ENCODE peak calls at places on chromosome 21, in seven cellular contexts. One of them, this sample, is unnamed.
A peak's percentile ranks its signal among the peaks of the same experiment; 100 is the strongest.

GRCh38 chr21:34704119-34704518 is 35.3 kb downstream of the CLIC6 start:
- DNase-seq in A549: no peak
- DNase-seq in GM20000: no peak
- DNase-seq in fibroblast of pulmonary artery: peak; percentile 13
- DNase-seq in nephron progenitor cell: no peak
- DNase-seq in choroid plexus epithelial cell: no peak
- DNase-seq in stomach: no peak
- DNase-seq in this sample: no peak

GRCh38 chr21:42153746-42154145 is 65.2 kb upstream of the ABCG1 start:
- DNase-seq in choroid plexus epithelial cell: no peak
- DNase-seq in A549: no peak
- DNase-seq in nephron progenitor cell: no peak
- DNase-seq in GM20000: no peak
- DNase-seq in stomach: no peak
- DNase-seq in fibroblast of pulmonary artery: no peak
- DNase-seq in this sample: no peak

GRCh38 chr21:34693192-34693810 is 24.5 kb downstream of the CLIC6 start:
- DNase-seq in fibroblast of pulmonary artery: peak; percentile 83
- DNase-seq in choroid plexus epithelial cell: peak; percentile 80
- DNase-seq in A549: peak; percentile 28
- DNase-seq in GM20000: peak; percentile 65
- DNase-seq in stomach: peak; percentile 57
- DNase-seq in nephron progenitor cell: peak; percentile 42
- DNase-seq in this sample: peak; percentile 38

GRCh38 chr21:42277593-42277992 is 37.6 kb downstream of the TFF3 start:
- DNase-seq in nephron progenitor cell: no peak
- DNase-seq in GM20000: no peak
- DNase-seq in choroid plexus epithelial cell: no peak
- DNase-seq in A549: no peak
- DNase-seq in stomach: no peak
- DNase-seq in fibroblast of pulmonary artery: no peak
- DNase-seq in this sample: no peak

GRCh38 chr21:26794597-26795397 is 50.4 kb downstream of the ADAMTS1 start:
- DNase-seq in fibroblast of pulmonary artery: no peak
- DNase-seq in choroid plexus epithelial cell: peak; percentile 43
- DNase-seq in GM20000: no peak
- DNase-seq in stomach: no peak
- DNase-seq in A549: no peak
- DNase-seq in nephron progenitor cell: no peak
- DNase-seq in this sample: no peak

GRCh38 chr21:28771790-28772501 is 220.7 kb downstream of the LTN1 start:
- DNase-seq in nephron progenitor cell: no peak
- DNase-seq in A549: no peak
- DNase-seq in stomach: no peak
- DNase-seq in GM20000: no peak
- DNase-seq in fibroblast of pulmonary artery: peak; percentile 64
- DNase-seq in choroid plexus epithelial cell: peak; percentile 93
- DNase-seq in this sample: no peak

GRCh38 chr21:14923468-14923867 is 141.3 kb downstream of the NRIP1 start:
- DNase-seq in A549: no peak
- DNase-seq in choroid plexus epithelial cell: peak; percentile 47
- DNase-seq in GM20000: no peak
- DNase-seq in fibroblast of pulmonary artery: peak; percentile 20
- DNase-seq in nephron progenitor cell: no peak
- DNase-seq in stomach: no peak
- DNase-seq in this sample: no peak

GRCh38 chr21:37073417-37074194 is 552 bp downstream of the TTC3 start:
- DNase-seq in nephron progenitor cell: peak; percentile 48
- DNase-seq in A549: no peak
- DNase-seq in fibroblast of pulmonary artery: peak; percentile 51
- DNase-seq in stomach: peak; percentile 53
- DNase-seq in choroid plexus epithelial cell: peak; percentile 37
- DNase-seq in GM20000: peak; percentile 49
- DNase-seq in this sample: no peak

GRCh38 chr21:16578912-16579311 is 849.1 kb downstream of the USP25 start:
- DNase-seq in stomach: no peak
- DNase-seq in choroid plexus epithelial cell: peak; percentile 36
- DNase-seq in A549: no peak
- DNase-seq in GM20000: no peak
- DNase-seq in nephron progenitor cell: no peak
- DNase-seq in fibroblast of pulmonary artery: peak; percentile 31
- DNase-seq in this sample: no peak

GRCh38 chr21:36422279-36423098 is 37.3 kb downstream of the CHAF1B start:
- DNase-seq in nephron progenitor cell: peak; percentile 66
- DNase-seq in A549: peak; percentile 54
- DNase-seq in fibroblast of pulmonary artery: peak; percentile 81
- DNase-seq in choroid plexus epithelial cell: peak; percentile 74
- DNase-seq in GM20000: peak; percentile 62
- DNase-seq in stomach: peak; percentile 66
- DNase-seq in this sample: peak; percentile 71

GRCh38 chr21:32155226-32155625 is 123.6 kb downstream of the MIS18A start:
- DNase-seq in nephron progenitor cell: no peak
- DNase-seq in choroid plexus epithelial cell: no peak
- DNase-seq in fibroblast of pulmonary artery: no peak
- DNase-seq in A549: no peak
- DNase-seq in GM20000: no peak
- DNase-seq in stomach: no peak
- DNase-seq in this sample: no peak

DNA sequence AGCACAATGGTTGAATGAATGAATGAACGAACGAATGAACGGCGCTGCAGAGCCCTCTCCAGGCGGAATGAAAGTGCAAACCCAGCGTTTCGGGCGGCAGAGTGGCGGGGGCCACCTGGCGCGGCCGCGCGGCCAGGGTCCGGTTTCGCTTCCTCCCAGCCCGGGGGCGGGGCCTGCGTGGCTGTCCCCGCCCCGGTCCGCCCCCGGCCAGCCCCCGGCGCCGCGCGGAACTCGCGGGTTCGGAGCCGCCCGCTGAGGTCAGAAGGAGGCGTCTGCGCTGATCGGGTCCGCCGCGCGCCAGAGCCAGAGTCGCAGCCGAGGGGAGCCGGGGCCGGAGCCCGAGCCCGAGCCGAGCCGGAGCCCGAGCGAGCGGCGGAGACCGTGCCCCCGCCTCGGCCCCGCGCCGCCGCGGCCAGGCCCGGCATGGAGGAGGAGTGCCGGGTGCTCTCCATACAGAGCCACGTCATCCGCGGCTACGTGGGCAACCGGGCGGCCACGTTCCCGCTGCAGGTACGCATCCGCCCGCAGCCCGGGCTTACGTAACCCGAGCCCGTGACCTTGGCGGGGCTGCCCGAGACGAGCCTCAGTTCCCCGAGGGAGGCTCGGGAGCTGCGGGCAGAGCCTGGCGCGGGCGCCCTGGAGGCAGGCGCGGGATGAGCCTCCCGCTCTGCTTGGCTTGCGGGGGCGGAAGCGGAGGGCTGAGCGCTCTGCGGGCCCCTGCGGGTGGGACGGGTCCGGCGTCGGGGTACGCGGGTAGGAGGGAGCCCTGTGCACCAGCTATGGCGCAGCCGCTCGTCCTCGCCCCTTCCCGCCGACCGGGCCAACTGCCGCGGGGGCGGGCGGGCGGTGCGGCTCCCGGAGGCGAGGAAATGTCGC is at the start of gene PDXK:
- DNase-seq in stomach: peak; percentile 92
- DNase-seq in GM20000: peak; percentile 96
- DNase-seq in nephron progenitor cell: peak; percentile 89
- DNase-seq in A549: peak; percentile 38
- DNase-seq in choroid plexus epithelial cell: peak; percentile 86
- DNase-seq in fibroblast of pulmonary artery: peak; percentile 78
- DNase-seq in this sample: peak; percentile 85
- TF ChIP-seq CTCF in stomach: no peak
- TF ChIP-seq CTCF in GM20000: no peak
- TF ChIP-seq CTCF in nephron progenitor cell: no peak
- TF ChIP-seq CTCF in A549: peak; percentile 14
- TF ChIP-seq CTCF in choroid plexus epithelial cell: peak; percentile 12
- TF ChIP-seq CTCF in fibroblast of pulmonary artery: no peak
- TF ChIP-seq CTCF in this sample: no peak

DNA sequence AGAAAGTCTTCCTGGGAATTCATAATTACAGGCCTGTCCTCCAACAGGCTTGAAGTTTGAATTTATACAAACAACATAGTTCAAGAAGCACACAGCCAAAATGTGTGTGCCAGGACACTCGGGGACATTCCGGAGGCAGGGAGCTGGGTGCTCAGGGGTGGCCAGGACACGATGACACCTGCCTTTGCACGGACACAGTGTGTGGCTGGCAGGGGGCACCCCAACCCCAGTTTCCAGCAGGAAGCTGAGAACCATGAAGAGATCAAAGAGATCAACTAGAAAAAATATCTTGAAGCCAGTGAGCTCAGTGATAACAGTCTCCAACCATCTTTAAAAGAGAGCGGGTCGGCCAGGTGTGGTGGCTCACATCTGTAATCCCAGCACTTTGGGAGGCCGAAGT is 32.5 kb upstream of the TRAPPC10 start:
- DNase-seq in choroid plexus epithelial cell: peak; percentile 14
- DNase-seq in A549: no peak
- DNase-seq in nephron progenitor cell: no peak
- DNase-seq in fibroblast of pulmonary artery: no peak
- DNase-seq in stomach: no peak
- DNase-seq in GM20000: no peak
- DNase-seq in this sample: no peak
- TF ChIP-seq CTCF in choroid plexus epithelial cell: peak; percentile 43
- TF ChIP-seq CTCF in A549: no peak
- TF ChIP-seq CTCF in nephron progenitor cell: no peak
- TF ChIP-seq CTCF in fibroblast of pulmonary artery: peak; percentile 5
- TF ChIP-seq CTCF in stomach: no peak
- TF ChIP-seq CTCF in GM20000: no peak
- TF ChIP-seq CTCF in this sample: no peak

GRCh38 chr21:45254557-45254930 is 33.2 kb downstream of the POFUT2 start:
- DNase-seq in GM20000: no peak
- DNase-seq in nephron progenitor cell: no peak
- DNase-seq in fibroblast of pulmonary artery: no peak
- DNase-seq in A549: no peak
- DNase-seq in stomach: no peak
- DNase-seq in choroid plexus epithelial cell: no peak
- DNase-seq in this sample: no peak
- TF ChIP-seq CTCF in GM20000: no peak
- TF ChIP-seq CTCF in nephron progenitor cell: no peak
- TF ChIP-seq CTCF in fibroblast of pulmonary artery: no peak
- TF ChIP-seq CTCF in A549: no peak
- TF ChIP-seq CTCF in stomach: no peak
- TF ChIP-seq CTCF in choroid plexus epithelial cell: no peak
- TF ChIP-seq CTCF in this sample: no peak

GRCh38 chr21:40465382-40465781 is 381.6 kb downstream of the DSCAM start:
- DNase-seq in nephron progenitor cell: no peak
- DNase-seq in GM20000: no peak
- DNase-seq in choroid plexus epithelial cell: no peak
- DNase-seq in fibroblast of pulmonary artery: no peak
- DNase-seq in stomach: no peak
- DNase-seq in A549: no peak
- DNase-seq in this sample: no peak

GRCh38 chr21:40471103-40471502 is 375.9 kb downstream of the DSCAM start:
- DNase-seq in choroid plexus epithelial cell: no peak
- DNase-seq in A549: no peak
- DNase-seq in GM20000: no peak
- DNase-seq in fibroblast of pulmonary artery: no peak
- DNase-seq in nephron progenitor cell: no peak
- DNase-seq in stomach: no peak
- DNase-seq in this sample: no peak

GRCh38 chr21:40472026-40472425 is 374.9 kb downstream of the DSCAM start:
- DNase-seq in nephron progenitor cell: no peak
- DNase-seq in choroid plexus epithelial cell: no peak
- DNase-seq in GM20000: no peak
- DNase-seq in fibroblast of pulmonary artery: no peak
- DNase-seq in A549: no peak
- DNase-seq in stomach: no peak
- DNase-seq in this sample: no peak

GRCh38 chr21:40466893-40467483 is 380.0 kb downstream of the DSCAM start:
- DNase-seq in choroid plexus epithelial cell: peak; percentile 4
- DNase-seq in GM20000: no peak
- DNase-seq in stomach: no peak
- DNase-seq in nephron progenitor cell: no peak
- DNase-seq in fibroblast of pulmonary artery: peak; percentile 1
- DNase-seq in A549: no peak
- DNase-seq in this sample: no peak
- TF ChIP-seq CTCF in choroid plexus epithelial cell: no peak
- TF ChIP-seq CTCF in GM20000: no peak
- TF ChIP-seq CTCF in stomach: no peak
- TF ChIP-seq CTCF in nephron progenitor cell: peak; percentile 58
- TF ChIP-seq CTCF in fibroblast of pulmonary artery: no peak
- TF ChIP-seq CTCF in A549: peak; percentile 50
- TF ChIP-seq CTCF in this sample: peak; percentile 45

GRCh38 chr21:33267250-33267649 is 1.1 kb downstream of the IL10RB start:
- DNase-seq in stomach: no peak
- DNase-seq in choroid plexus epithelial cell: no peak
- DNase-seq in GM20000: no peak
- DNase-seq in nephron progenitor cell: no peak
- DNase-seq in A549: no peak
- DNase-seq in fibroblast of pulmonary artery: no peak
- DNase-seq in this sample: no peak

GRCh38 chr21:33265664-33266049 is 510 bp upstream of the IL10RB start:
- DNase-seq in nephron progenitor cell: no peak
- DNase-seq in A549: no peak
- DNase-seq in stomach: peak; percentile 44
- DNase-seq in GM20000: peak; percentile 71
- DNase-seq in fibroblast of pulmonary artery: no peak
- DNase-seq in choroid plexus epithelial cell: peak; percentile 33
- DNase-seq in this sample: no peak

GRCh38 chr21:33264561-33264960 is 1.6 kb upstream of the IL10RB start:
- DNase-seq in nephron progenitor cell: peak; percentile 20
- DNase-seq in A549: no peak
- DNase-seq in stomach: no peak
- DNase-seq in fibroblast of pulmonary artery: no peak
- DNase-seq in GM20000: no peak
- DNase-seq in choroid plexus epithelial cell: no peak
- DNase-seq in this sample: no peak

GRCh38 chr21:33266784-33267135 is 593 bp downstream of the IL10RB start:
- DNase-seq in GM20000: peak; percentile 54
- DNase-seq in stomach: peak; percentile 28
- DNase-seq in nephron progenitor cell: no peak
- DNase-seq in choroid plexus epithelial cell: no peak
- DNase-seq in fibroblast of pulmonary artery: no peak
- DNase-seq in A549: no peak
- DNase-seq in this sample: no peak

DNA sequence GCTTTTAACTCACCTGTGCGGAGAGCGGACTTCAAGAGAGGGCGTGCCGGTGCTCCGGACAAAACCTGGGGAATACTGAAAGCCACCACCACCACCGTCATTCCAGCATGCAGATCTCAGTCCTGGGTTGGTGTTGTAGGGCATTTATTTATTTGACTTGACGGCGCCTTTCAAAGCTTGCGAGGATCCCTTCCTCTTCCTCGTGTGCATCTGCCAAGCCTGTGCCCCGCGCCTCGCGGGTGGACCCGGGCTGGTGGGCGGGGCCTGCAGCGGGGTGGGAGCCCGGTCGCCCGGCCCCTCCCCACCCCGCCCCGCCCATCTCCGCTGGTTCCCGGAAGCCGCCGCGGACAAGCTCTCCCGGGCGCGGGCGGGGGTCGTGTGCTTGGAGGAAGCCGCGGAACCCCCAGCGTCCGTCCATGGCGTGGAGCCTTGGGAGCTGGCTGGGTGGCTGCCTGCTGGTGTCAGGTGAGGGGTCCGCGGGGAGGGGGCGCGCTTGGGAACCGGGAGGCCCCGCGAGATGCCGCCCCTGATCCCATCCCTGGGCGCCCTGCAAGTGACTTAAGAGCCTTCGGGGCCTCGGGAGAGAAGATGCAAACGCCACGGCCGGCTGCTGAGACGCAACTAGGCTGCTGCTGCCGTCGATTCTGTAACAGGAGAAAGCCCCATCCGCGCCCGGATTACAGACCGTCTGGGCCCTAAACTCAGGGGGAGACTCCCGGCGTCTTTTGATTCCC is at the start of gene IL10RB:
- DNase-seq in A549: peak; percentile 64
- DNase-seq in nephron progenitor cell: peak; percentile 86
- DNase-seq in stomach: peak; percentile 78
- DNase-seq in GM20000: peak; percentile 90
- DNase-seq in choroid plexus epithelial cell: peak; percentile 54
- DNase-seq in fibroblast of pulmonary artery: peak; percentile 40
- DNase-seq in this sample: peak; percentile 70
- TF ChIP-seq CTCF in A549: no peak
- TF ChIP-seq CTCF in nephron progenitor cell: no peak
- TF ChIP-seq CTCF in stomach: no peak
- TF ChIP-seq CTCF in GM20000: no peak
- TF ChIP-seq CTCF in choroid plexus epithelial cell: no peak
- TF ChIP-seq CTCF in fibroblast of pulmonary artery: no peak
- TF ChIP-seq CTCF in this sample: no peak

This sample was measured in endothelial cell.